ENCODE peak calls at places on chromosomes 11 and 22, in six cellular contexts. E is pancreas, X is neural progenitor cell, F is psoas muscle, U is AG04450, A is tibial nerve. K is an unnamed sample.
A peak's percentile ranks its signal among the peaks of the same experiment; 100 is the strongest.

GRCh38 chr11:27388001-27388400 is 25.0 kb upstream of the CCDC34 start:
- DNase-seq in A (no peak), F (no peak), U (no peak), E (no peak), X (no peak), K (no peak)

GRCh38 chr11:76250520-76251222 is 44.4 kb upstream of the WNT11 start:
- DNase-seq in X (no peak), E (no peak), A (no peak), U (no peak), F (peak; percentile 59), K (no peak)

GRCh38 chr11:70005107-70005818 is 72.9 kb upstream of the ANO1 start:
- DNase-seq in U (peak; percentile 89), F (no peak), A (no peak), E (no peak), X (no peak), K (no peak)

GRCh38 chr22:36056980-36057379 is 28.4 kb upstream of the RBFOX2 start:
- DNase-seq in U (no peak), A (no peak), X (no peak), E (no peak), F (no peak), K (no peak)

GRCh38 chr11:78220218-78221157 is 31.8 kb downstream of the USP35 start:
- DNase-seq in U (no peak), X (no peak), F (no peak), E (no peak), A (no peak), K (no peak)

GRCh38 chr11:12232819-12233601 is 122.6 kb downstream of the MICAL2 start:
- DNase-seq in U (peak; percentile 63), E (no peak), A (no peak), X (no peak), F (no peak), K (no peak)

GRCh38 chr11:66216911-66217310 is 51.5 kb upstream of the RAB1B start:
- DNase-seq in A (no peak), E (no peak), F (no peak), X (no peak), U (no peak), K (no peak)

GRCh38 chr22:41367039-41367679 is 14.6 kb upstream of the TEF start:
- DNase-seq in X (peak; percentile 70), E (peak; percentile 99), U (peak; percentile 93), A (peak; percentile 89), F (peak; percentile 98), K (peak; percentile 99)

GRCh38 chr11:118610773-118611432 is 3.5 kb downstream of the PHLDB1 start:
- DNase-seq in F (peak; percentile 81), A (peak; percentile 86), X (peak; percentile 91), E (peak; percentile 86), U (no peak), K (peak; percentile 78)

GRCh38 chr11:11302565-11302964 is 50.5 kb downstream of the CSNK2A3 start:
- DNase-seq in F (no peak), A (no peak), E (no peak), X (no peak), U (no peak), K (no peak)

GRCh38 chr11:119780264-119780953 is 51.4 kb upstream of the NECTIN1 start:
- DNase-seq in E (no peak), F (no peak), X (no peak), U (no peak), A (no peak), K (no peak)

GRCh38 chr11:72240461-72241289 is 3.3 kb downstream of the PHOX2A start:
- DNase-seq in F (no peak), U (no peak), A (no peak), X (peak; percentile 20), E (no peak), K (no peak)
- H3K4me3 ChIP-seq in F (peak overlapping the region; percentile 60), U (peak overlapping the region; percentile 10), A (peak overlapping the region; percentile 52), X (peak overlapping the region; percentile 32), E (no peak overlapping the region), K (peak overlapping the region; percentile 61)

GRCh38 chr11:9689721-9690120 is 25.8 kb downstream of the SWAP70 start:
- DNase-seq in F (no peak), A (no peak), X (peak; percentile 18), U (no peak), E (no peak), K (no peak)

GRCh38 chr11:9697766-9698165 is 33.9 kb downstream of the SWAP70 start:
- DNase-seq in E (no peak), X (no peak), F (no peak), U (no peak), A (no peak), K (no peak)

GRCh38 chr11:9691865-9692264 is 28.0 kb downstream of the SWAP70 start:
- DNase-seq in U (no peak), A (no peak), F (no peak), X (no peak), E (no peak), K (no peak)

GRCh38 chr11:9692696-9693095 is 28.8 kb downstream of the SWAP70 start:
- DNase-seq in X (no peak), E (no peak), A (no peak), U (no peak), F (no peak), K (no peak)

DNA sequence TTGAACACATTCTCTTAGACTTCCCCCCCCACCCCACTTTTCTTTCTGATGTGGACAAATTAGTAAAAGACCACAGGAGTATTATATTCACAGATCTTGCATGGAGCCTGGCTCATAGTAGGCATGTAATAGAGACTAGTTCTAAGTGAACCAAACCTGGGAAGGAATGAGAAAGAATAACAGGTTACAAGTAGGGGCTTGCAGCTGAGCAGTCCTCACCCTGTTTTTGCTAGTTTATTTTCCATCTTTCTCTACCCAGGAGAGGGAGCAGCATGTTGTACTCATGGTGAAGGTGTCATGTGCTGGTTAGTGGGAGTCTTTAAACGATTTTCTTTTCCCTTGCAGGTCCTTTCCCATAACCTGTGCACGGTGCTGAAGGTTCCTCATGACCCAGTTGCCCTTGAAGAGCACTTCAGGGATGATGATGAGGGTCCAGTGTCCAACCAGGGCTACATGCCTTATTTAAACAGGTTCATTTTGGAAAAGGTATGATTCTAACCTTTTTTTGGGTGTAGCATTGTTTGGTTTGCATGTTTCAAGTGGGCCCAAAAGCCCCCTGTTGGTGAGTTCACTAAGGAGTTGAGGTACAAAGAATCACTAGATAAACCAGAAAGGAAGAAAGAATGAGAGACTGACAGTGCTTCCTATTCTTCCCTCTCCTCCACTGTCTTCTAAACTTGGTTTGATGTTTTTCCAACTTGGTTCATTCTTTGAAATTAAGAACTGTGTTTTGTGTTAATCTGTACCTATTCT is 30.1 kb downstream of the SWAP70 start:
- DNase-seq in E (no peak), X (no peak), A (no peak), F (no peak), U (no peak), K (no peak)
- H3K27ac ChIP-seq in E (no peak overlapping the region), X (peak overlapping the region; percentile 35), A (peak overlapping the region; percentile 46), F (no peak overlapping the region), U (no peak overlapping the region), K (peak overlapping the region; percentile 82)

GRCh38 chr22:46590334-46590733 is 29.9 kb upstream of the GRAMD4 start:
- DNase-seq in F (no peak), A (no peak), X (peak; percentile 3), U (no peak), E (no peak), K (no peak)
- H3K4me3 ChIP-seq in F (no peak overlapping the region), A (no peak overlapping the region), X (no peak overlapping the region), U (no peak overlapping the region), E (no peak overlapping the region), K (no peak overlapping the region)

GRCh38 chr11:19980388-19980787 is 179.9 kb downstream of the DBX1 start:
- DNase-seq in X (no peak), A (no peak), U (no peak), F (no peak), E (no peak), K (no peak)
- H3K27ac ChIP-seq in X (no peak overlapping the region), A (no peak overlapping the region), U (no peak overlapping the region), F (no peak overlapping the region), E (peak overlapping the region; percentile 79), K (no peak overlapping the region)

GRCh38 chr11:121478895-121479281 is 26.1 kb upstream of the SORL1-AS1 start:
- DNase-seq in F (no peak), A (no peak), E (no peak), U (no peak), X (peak; percentile 28), K (no peak)

GRCh38 chr11:121479355-121479754 is 26.6 kb upstream of the SORL1-AS1 start:
- DNase-seq in F (no peak), X (peak; percentile 69), E (no peak), A (no peak), U (no peak), K (no peak)

GRCh38 chr11:121476379-121477032 is 23.7 kb upstream of the SORL1-AS1 start:
- DNase-seq in A (no peak), U (no peak), F (no peak), E (no peak), X (no peak), K (no peak)

GRCh38 chr11:121479839-121480238 is 27.1 kb upstream of the SORL1-AS1 start:
- DNase-seq in E (no peak), F (no peak), X (no peak), A (no peak), U (no peak), K (no peak)

GRCh38 chr11:121478226-121478894 is 25.6 kb upstream of the SORL1-AS1 start:
- DNase-seq in A (no peak), E (peak; percentile 41), U (no peak), X (no peak), F (no peak), K (no peak)
- H3K4me3 ChIP-seq in A (no peak overlapping the region), E (no peak overlapping the region), U (no peak overlapping the region), X (no peak overlapping the region), F (no peak overlapping the region), K (no peak overlapping the region)

GRCh38 chr11:110279881-110280280 is 16.5 kb downstream of the RDX start:
- DNase-seq in U (no peak), A (no peak), F (no peak), E (no peak), X (no peak), K (no peak)
- H3K27ac ChIP-seq in U (no peak overlapping the region), A (no peak overlapping the region), F (no peak overlapping the region), E (no peak overlapping the region), X (no peak overlapping the region), K (no peak overlapping the region)

GRCh38 chr22:32579533-32580220 is 105.1 kb downstream of the FBXO7 start:
- DNase-seq in U (no peak), E (no peak), F (no peak), A (no peak), X (no peak), K (no peak)
- H3K4me3 ChIP-seq in U (no peak overlapping the region), E (no peak overlapping the region), F (no peak overlapping the region), A (no peak overlapping the region), X (no peak overlapping the region), K (no peak overlapping the region)

DNA sequence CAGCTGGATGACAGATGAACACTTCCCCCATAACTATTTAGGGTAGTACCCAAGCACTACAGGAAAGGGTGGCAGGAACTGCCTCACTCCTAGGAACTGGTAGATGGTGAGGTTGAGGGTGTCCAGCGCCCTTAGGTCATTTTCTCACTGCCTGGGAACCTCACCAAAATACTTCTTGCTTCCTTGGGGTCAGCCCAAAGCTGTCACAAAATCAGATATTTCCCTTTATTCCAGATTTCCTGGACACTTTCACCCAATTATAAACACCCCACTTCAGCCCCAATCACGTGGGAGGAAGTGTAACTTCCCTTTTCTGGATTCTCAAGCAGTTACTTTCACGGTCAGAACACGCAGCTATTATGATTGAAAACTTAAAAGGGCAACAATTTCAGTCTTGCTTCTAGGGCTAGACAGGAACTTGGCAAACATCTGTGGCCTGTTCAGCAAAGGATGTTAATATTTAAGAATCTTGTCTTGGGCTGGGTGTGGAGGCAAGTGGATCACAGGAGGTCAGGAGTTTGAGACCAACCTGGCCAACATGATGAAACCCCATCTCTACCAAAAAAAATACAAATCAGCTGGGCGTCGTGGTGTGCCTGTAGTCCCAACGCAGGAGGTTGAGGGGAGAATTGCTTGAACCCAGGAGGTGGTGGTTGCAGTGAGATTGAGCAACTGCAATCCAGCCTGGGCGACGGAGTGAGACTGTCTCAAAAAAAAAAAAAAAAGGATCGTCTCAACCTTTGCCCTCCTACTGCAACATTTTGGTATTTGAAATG is 4.0 kb downstream of the FTH1 start:
- DNase-seq in U (no peak), X (no peak), A (peak; percentile 70), F (no peak), E (peak; percentile 23), K (no peak)
- H3K27ac ChIP-seq in U (peak overlapping the region; percentile 61), X (no peak overlapping the region), A (peak overlapping the region; percentile 100), F (peak overlapping the region; percentile 97), E (peak overlapping the region; percentile 99), K (peak overlapping the region; percentile 88)